ENCODE peak calls at places on chromosomes 11 and 22, in six cellular contexts. M, A, W, G, X and H are unnamed samples.

GRCh38 chr11:132024587-132025295 is 654.3 kb downstream of the NTM start:
- DNase-seq in M (no peak), G (peak), X (peak), A (no peak), W (no peak), H (peak)

GRCh38 chr22:17083811-17084540 is 824 bp upstream of the IL17RA start:
- DNase-seq in X (no peak), M (no peak), G (no peak), A (no peak), W (no peak), H (no peak)

GRCh38 chr11:64124147-64124546 is 41.8 kb downstream of the MACROD1 start:
- DNase-seq in M (no peak), A (peak), X (no peak), G (no peak), W (no peak), H (no peak)

GRCh38 chr11:116217006-116217405 is 555.8 kb downstream of the BUD13 start:
- DNase-seq in X (peak), W (no peak), A (no peak), M (no peak), G (no peak), H (no peak)

GRCh38 chr11:121249039-121249663 is 43.4 kb upstream of the SC5D start:
- DNase-seq in M (no peak), G (no peak), W (peak), X (no peak), A (peak), H (peak)

GRCh38 chr11:69402251-69402892 is 79.1 kb upstream of the LINC01488 start:
- DNase-seq in A (no peak), W (no peak), M (no peak), G (no peak), X (no peak), H (no peak)

GRCh38 chr11:27618591-27618990 is 81.7 kb downstream of the BDNF start:
- DNase-seq in X (no peak), M (no peak), W (no peak), G (no peak), A (no peak), H (no peak)

GRCh38 chr11:126080206-126080941 is 17.7 kb upstream of the CDON start:
- DNase-seq in W (no peak), M (no peak), G (no peak), X (no peak), A (peak), H (no peak)

GRCh38 chr11:115471367-115471766 is 32.8 kb downstream of the CADM1 start:
- DNase-seq in X (no peak), M (no peak), G (no peak), A (no peak), W (no peak), H (no peak)

GRCh38 chr22:25368271-25368670 is 148.8 kb downstream of the CRYBB2 start:
- DNase-seq in G (peak), W (peak), X (no peak), M (no peak), A (no peak), H (peak)

GRCh38 chr22:37303821-37304274 is 21.5 kb downstream of the CYTH4 start:
- DNase-seq in M (no peak), G (peak), W (peak), A (no peak), X (peak), H (peak)

GRCh38 chr11:76318744-76319384 is 62.1 kb downstream of the THAP12 start:
- DNase-seq in M (peak), A (peak), X (peak), G (peak), W (peak), H (peak)

GRCh38 chr11:12845739-12846358 is 163.3 kb upstream of the RASSF10 start:
- DNase-seq in X (no peak), W (no peak), M (peak), G (peak), A (peak), H (no peak)

GRCh38 chr11:285021-285893 is 3.7 kb upstream of the PGGHG start:
- DNase-seq in X (no peak), A (peak), G (no peak), W (no peak), M (no peak), H (no peak)

GRCh38 chr11:118914178-118914918 is 11.4 kb downstream of the BCL9L start:
- DNase-seq in A (no peak), G (no peak), M (no peak), X (no peak), W (no peak), H (no peak)

GRCh38 chr11:94032725-94033124 is 11.6 kb downstream of the HEPHL1 start:
- DNase-seq in A (no peak), X (no peak), G (no peak), W (no peak), M (no peak), H (no peak)

DNA sequence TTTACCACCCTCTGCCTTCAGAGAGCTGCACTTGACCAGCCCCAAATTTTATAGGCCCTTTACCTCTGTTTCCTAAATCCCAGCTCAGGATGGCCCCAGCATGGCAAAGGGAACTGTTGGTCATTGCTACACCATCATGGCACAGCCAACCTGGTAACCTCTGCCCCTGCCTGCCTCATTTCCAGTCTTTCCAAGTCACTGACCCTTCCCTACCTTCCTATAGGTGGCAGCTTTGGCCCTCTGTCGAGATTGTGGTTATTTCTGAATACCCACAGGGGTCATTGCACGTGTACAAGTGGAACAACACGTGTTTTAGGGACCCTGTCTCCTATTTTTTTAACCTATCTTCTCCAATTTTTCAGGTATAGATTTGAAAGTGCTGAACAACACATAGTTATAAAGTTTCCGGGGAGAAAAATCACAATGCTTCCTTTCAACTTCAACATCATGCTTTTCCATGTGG is 2.8 kb downstream of the GALNT18 start:
- DNase-seq in X (no peak), W (no peak), A (no peak), M (no peak), G (no peak), H (no peak)
- TF ChIP-seq CTCF in X (no peak), W (no peak), A (no peak), M (no peak), G (no peak), H (peak)

GRCh38 chr11:22536036-22536435 is 89.6 kb downstream of the FANCF start:
- DNase-seq in A (no peak), X (no peak), M (no peak), G (no peak), W (no peak), H (no peak)

DNA sequence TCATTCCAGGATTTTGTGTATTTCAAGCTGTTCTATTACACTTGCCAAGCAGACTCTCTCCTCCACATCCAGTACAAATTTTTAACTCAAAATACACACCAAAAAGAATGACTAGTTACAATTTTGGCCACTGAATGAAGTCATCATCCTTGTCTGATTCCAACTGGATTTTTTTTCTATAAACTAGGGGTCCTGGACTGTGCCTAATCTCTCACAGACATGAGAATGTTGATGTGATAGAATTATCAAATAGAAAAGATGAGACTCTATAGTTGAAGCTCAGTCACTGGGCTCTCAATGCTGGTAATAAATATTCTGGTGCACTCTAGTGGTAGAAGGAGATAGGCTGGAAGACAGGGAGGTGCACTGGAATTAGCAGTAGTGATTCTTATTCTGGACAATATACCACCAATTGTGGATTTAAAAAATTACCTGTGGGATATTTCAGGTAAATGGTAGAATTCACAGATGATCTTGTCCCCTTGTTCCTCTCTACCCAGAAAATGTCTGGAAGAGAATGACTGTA is 85.7 kb downstream of the FANCF start:
- DNase-seq in X (no peak), W (no peak), G (no peak), A (peak), M (no peak), H (peak)
- TF ChIP-seq CTCF in X (peak), W (peak), G (peak), A (peak), M (peak), H (peak)

GRCh38 chr11:72075109-72075508 is 5.2 kb downstream of the NUMA1 start:
- DNase-seq in X (no peak), W (no peak), M (no peak), A (no peak), G (no peak), H (no peak)
- TF ChIP-seq CTCF in X (peak), W (peak), M (no peak), A (peak), G (peak), H (peak)

GRCh38 chr22:35726933-35727332 is 9.3 kb downstream of the APOL5 start:
- DNase-seq in G (no peak), M (no peak), W (no peak), A (no peak), X (no peak), H (no peak)

GRCh38 chr22:35729309-35729698 is 11.6 kb downstream of the APOL5 start:
- DNase-seq in A (no peak), X (no peak), G (no peak), W (no peak), M (no peak), H (no peak)

GRCh38 chr22:35726398-35726797 is 8.7 kb downstream of the APOL5 start:
- DNase-seq in G (no peak), W (no peak), M (no peak), X (no peak), A (no peak), H (no peak)

GRCh38 chr22:35727436-35727835 is 9.8 kb downstream of the APOL5 start:
- DNase-seq in X (no peak), W (no peak), M (no peak), A (no peak), G (no peak), H (no peak)

DNA sequence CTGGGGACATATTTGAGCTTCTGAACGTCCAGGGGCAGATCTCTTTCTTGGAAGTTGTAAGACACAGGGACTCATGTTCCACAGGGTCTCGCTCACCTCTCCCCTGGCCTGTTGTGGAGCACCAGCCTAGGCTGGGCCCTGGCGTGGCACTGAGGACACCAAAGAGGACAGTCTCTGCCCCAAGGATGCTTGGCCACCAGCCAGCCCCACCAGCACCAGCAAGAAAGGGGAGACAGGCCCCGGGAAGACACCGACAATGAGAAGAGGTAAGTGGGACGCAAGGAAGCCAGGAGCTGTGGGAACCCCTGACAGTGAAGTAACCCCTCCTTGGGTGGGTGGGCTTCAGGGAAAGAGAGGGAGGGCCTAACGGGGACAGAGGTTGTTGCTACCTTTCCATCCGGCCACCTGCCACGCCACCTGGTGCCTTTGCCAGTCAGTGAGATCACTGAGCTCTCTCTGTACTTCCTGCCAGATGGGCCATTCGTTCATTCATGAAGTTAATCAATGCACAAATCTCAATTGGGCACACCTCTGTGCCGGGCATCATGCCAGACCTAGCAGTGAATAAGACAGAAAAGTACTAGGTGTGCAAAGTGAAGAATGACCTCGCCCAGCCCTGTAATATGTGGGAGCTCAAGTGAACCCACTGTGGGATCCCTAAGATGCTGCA is 11.1 kb downstream of the APOL5 start:
- DNase-seq in W (no peak), X (no peak), M (no peak), A (no peak), G (no peak), H (no peak)
- TF ChIP-seq CTCF in W (no peak), X (no peak), M (no peak), A (no peak), G (no peak), H (no peak)

GRCh38 chr11:135073870-135074269 is 661.8 kb upstream of the B3GAT1 start:
- DNase-seq in A (no peak), W (no peak), X (no peak), M (no peak), G (no peak), H (no peak)

GRCh38 chr11:135069884-135070283 is 657.8 kb upstream of the B3GAT1 start:
- DNase-seq in G (no peak), W (no peak), M (no peak), X (no peak), A (no peak), H (no peak)

GRCh38 chr11:135075740-135076139 is 663.7 kb upstream of the B3GAT1 start:
- DNase-seq in M (peak), X (no peak), W (no peak), G (no peak), A (no peak), H (peak)

GRCh38 chr11:135073444-135073843 is 661.4 kb upstream of the B3GAT1 start:
- DNase-seq in M (no peak), G (no peak), X (no peak), A (no peak), W (no peak), H (no peak)

GRCh38 chr11:135074397-135074998 is 662.5 kb upstream of the B3GAT1 start:
- DNase-seq in A (no peak), X (no peak), M (no peak), G (no peak), W (no peak), H (no peak)
- TF ChIP-seq CTCF in A (peak), X (peak), M (peak), G (peak), W (no peak), H (peak)

GRCh38 chr11:133947298-133947905 is 9.4 kb downstream of the IGSF9B start:
- DNase-seq in M (peak), G (no peak), X (no peak), W (no peak), A (peak), H (no peak)
- TF ChIP-seq CTCF in M (peak), G (peak), X (peak), W (peak), A (peak), H (peak)

GRCh38 chr11:46888636-46889035 is 29.7 kb downstream of the LRP4 start:
- DNase-seq in M (no peak), A (no peak), G (no peak), X (no peak), W (no peak), H (no peak)

GRCh38 chr11:46889689-46890475 is 28.5 kb downstream of the LRP4 start:
- DNase-seq in X (no peak), A (peak), M (peak), W (peak), G (peak), H (peak)

GRCh38 chr11:46892109-46892508 is 26.2 kb downstream of the LRP4 start:
- DNase-seq in G (no peak), A (no peak), M (no peak), X (no peak), W (no peak), H (no peak)

GRCh38 chr11:46890665-46891064 is 27.7 kb downstream of the LRP4 start:
- DNase-seq in A (no peak), M (no peak), W (no peak), X (no peak), G (no peak), H (peak)

DNA sequence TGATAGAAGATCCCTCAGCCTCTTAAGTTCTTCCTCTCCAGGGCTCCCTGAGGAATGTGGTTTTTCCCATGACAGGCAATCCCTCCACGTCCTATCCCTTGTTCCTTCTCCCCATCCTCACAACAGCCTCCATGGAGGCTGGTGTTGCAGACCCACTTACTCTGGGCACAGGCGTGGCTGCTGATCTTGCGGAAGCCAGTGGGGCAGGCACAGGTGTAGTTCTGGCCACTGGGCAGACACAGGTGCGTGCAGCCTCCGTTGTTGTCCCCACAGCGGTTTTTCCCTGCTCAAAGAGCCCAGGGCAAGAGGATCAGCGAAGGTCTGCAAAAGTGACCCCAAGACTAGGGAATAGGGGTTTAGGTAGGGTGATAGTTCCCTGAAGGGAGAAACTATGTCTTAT is 29.1 kb downstream of the LRP4 start:
- DNase-seq in X (no peak), G (no peak), A (no peak), W (no peak), M (no peak), H (no peak)
- TF ChIP-seq CTCF in X (no peak), G (no peak), A (no peak), W (no peak), M (no peak), H (no peak)

DNA sequence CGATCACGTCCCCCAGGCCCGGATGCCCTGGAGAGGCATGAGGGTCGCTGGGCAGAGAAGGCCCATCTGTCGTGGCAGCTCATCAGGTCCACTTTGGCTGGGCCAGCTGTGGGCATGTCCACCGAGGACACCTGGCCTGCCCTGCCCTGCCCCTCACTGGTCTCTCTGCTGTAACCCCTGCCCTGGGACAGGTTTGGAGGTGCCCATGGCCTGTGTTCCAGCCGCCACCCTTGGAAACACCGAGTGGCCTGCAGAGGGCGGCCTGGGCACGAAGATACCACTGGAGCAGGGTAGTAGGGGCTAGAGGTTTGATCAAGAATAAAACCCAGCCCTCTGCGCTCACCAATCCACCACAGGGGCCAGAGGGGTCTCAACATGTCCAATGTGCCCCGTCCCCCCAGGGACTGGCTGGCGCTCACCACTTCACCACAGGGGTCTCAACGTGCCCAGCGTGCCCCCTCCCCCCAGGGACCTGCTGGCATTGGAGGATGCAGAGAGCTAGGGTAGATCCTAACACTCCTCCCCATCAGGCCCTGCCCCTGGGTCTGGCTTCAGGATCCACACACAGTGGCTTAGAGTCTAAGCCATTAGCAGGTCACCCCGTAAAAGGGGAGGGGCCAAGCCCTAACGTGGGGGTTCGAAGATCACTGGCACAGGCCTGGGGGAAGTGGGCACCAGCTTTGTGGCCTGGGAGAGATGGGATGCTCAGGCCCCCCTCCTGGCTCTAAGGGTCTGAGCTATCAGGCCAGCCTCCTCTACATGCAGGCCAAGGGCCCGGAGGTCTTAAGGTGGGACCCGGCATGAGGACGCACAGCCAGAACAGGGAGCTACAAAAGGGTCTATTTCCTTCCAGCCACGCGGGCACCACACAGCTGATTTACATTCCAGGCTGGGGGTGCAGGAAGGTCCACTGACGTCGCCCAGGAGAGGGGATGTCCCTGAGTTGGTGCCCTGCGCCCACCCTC is 1.3 kb upstream of the HDAC10 start:
- DNase-seq in A (peak), X (no peak), W (no peak), G (no peak), M (peak), H (no peak)
- TF ChIP-seq CTCF in A (peak), X (peak), W (peak), G (peak), M (peak), H (peak)

GRCh38 chr11:95584589-95584988 is 205.0 kb downstream of the FAM76B start:
- DNase-seq in M (no peak), W (no peak), A (no peak), X (no peak), G (no peak), H (no peak)
- TF ChIP-seq CTCF in M (no peak), W (no peak), A (no peak), X (no peak), G (no peak), H (no peak)

GRCh38 chr22:31243339-31244043 is 31.4 kb downstream of the LIMK2 start:
- DNase-seq in X (no peak), A (no peak), G (no peak), M (no peak), W (no peak), H (peak)
- TF ChIP-seq CTCF in X (no peak), A (no peak), G (no peak), M (no peak), W (no peak), H (no peak)